ENCODE peak calls at places on chromosomes 7 and 10, in four cellular contexts. F is cardiac muscle cell, U is small intestine, B is colonic mucosa. A is an unnamed sample.

GRCh38 chr7:12684186-12684585 is 3.2 kb upstream of the ARL4A start:
- DNase-seq in F (no peak), U (no peak), B (no peak), A (no peak)

GRCh38 chr7:114243646-114244045 is 171.0 kb upstream of the FOXP2 start:
- DNase-seq in B (no peak), U (no peak), F (no peak), A (no peak)

GRCh38 chr10:83541096-83541495 is 598.2 kb upstream of the GHITM start:
- DNase-seq in U (no peak), B (no peak), F (no peak), A (no peak)

GRCh38 chr7:148958061-148958460 is 70.2 kb downstream of the PDIA4 start:
- DNase-seq in B (no peak), U (no peak), F (no peak), A (no peak)

GRCh38 chr7:963236-964078 is 9.0 kb upstream of the ADAP1 start:
- DNase-seq in B (no peak), F (no peak), U (no peak), A (no peak)

GRCh38 chr10:100970076-100970913 is 991 bp downstream of the SEMA4G start:
- DNase-seq in U (peak; percentile 94), F (no peak), B (peak; percentile 95), A (peak; percentile 72)

GRCh38 chr7:103691291-103691690 is 245.3 kb upstream of the SLC26A5 start:
- DNase-seq in B (no peak), U (no peak), F (no peak), A (no peak)

GRCh38 chr10:18151491-18151890 is 11.3 kb downstream of the CACNB2 start:
- DNase-seq in U (no peak), B (no peak), F (no peak), A (no peak)

GRCh38 chr7:151058766-151059361 is 525 bp upstream of the SLC4A2 start:
- DNase-seq in U (peak; percentile 36), F (peak; percentile 21), B (peak; percentile 44), A (peak; percentile 34)

GRCh38 chr10:89952314-89952713 is 250.9 kb downstream of the KIF20B start:
- DNase-seq in U (no peak), B (no peak), F (no peak), A (no peak)

GRCh38 chr7:4629287-4629905 is 52.7 kb upstream of the FOXK1 start:
- DNase-seq in B (no peak), F (no peak), U (no peak), A (no peak)

GRCh38 chr10:77422491-77423338 is 214.9 kb downstream of the KCNMA1 start:
- DNase-seq in B (no peak), U (no peak), F (peak; percentile 36), A (no peak)

GRCh38 chr7:13989138-13989943 is at the start of gene ETV1:
- DNase-seq in B (peak; percentile 74), F (peak; percentile 79), U (peak; percentile 37), A (peak; percentile 78)

GRCh38 chr10:73744690-73744994 is 470 bp downstream of the SEC24C start:
- DNase-seq in B (peak; percentile 73), U (peak; percentile 74), F (peak; percentile 70), A (peak; percentile 85)

GRCh38 chr10:130234171-130234965 is 98.2 kb downstream of the GLRX3 start:
- DNase-seq in U (no peak), F (no peak), B (no peak), A (no peak)

GRCh38 chr7:111650456-111650999 is 88.2 kb upstream of the IMMP2L start:
- DNase-seq in U (no peak), B (peak; percentile 21), F (peak; percentile 49), A (peak; percentile 34)

GRCh38 chr7:138668946-138669345 is 32.2 kb downstream of the SVOPL start:
- DNase-seq in U (no peak), B (no peak), F (no peak), A (no peak)

GRCh38 chr7:2821161-2821841 is 22.8 kb downstream of the GNA12 start:
- DNase-seq in B (no peak), F (peak; percentile 77), U (no peak), A (no peak)

GRCh38 chr10:31014146-31014880 is 17.4 kb downstream of the ZNF438 start:
- DNase-seq in U (no peak), F (no peak), B (no peak), A (no peak)

GRCh38 chr7:27346531-27347260 is 104.1 kb downstream of the EVX1 start:
- DNase-seq in B (peak; percentile 73), F (peak; percentile 80), U (no peak), A (peak; percentile 92)

GRCh38 chr10:30027057-30028005 is 32.1 kb downstream of the JCAD start:
- DNase-seq in U (peak; percentile 64), B (peak; percentile 45), F (no peak), A (no peak)

DNA sequence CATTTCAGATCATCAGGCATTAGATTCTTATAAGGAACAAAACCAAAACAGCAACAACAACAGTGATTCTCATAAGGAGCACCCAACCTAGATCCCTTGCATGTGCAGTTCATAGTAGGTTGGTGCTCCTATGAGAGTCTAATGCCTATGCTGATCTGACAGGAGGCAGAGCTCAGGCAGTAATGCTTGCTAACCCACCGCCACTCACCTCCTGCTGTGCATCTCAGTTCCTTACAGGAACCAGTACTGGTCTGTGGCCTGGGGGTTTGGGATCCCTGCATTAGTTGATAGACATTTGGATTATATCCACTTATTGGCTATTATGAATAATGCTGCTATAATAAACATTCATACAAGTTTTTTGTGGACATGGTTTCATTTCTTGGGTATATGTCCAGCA is 14.0 kb downstream of the MKLN1 start:
- DNase-seq in B (no peak), F (no peak), U (no peak), A (no peak)
- H3K9me3 ChIP-seq in B (no peaks in the 10 kb centered on the region), F (no peaks in the 10 kb centered on the region), U (no peaks in the 10 kb centered on the region), A (peaks cover 6% of the 10 kb centered on the region)

DNA sequence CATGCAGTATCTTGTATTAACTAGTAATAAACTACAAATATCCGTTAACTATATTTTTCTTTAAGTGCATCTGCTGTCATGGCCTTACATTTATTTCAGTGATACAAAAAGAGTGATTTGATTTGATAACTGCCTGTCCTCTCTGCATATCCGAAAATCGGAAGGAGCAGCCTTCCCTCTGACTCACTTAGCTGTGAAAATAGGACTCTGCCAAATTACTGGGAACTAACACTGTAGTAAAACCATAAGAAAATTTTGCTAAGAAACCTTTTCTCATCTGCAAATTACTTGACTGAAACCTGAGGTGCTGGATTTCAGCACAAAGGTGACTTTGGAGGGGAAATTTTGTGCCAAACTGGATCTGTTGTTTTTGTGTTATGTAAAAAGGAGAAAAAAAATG is 176.6 kb upstream of the MKLN1 start:
- DNase-seq in U (no peak), F (no peak), B (no peak), A (no peak)
- H3K27ac ChIP-seq in U (no peak overlapping the region), F (no peak overlapping the region), B (no peak overlapping the region), A (no peak overlapping the region)

GRCh38 chr7:55618913-55619312 is 46.6 kb upstream of the VOPP1 start:
- DNase-seq in B (no peak), U (no peak), F (no peak), A (no peak)
- H3K9me3 ChIP-seq in B (no peaks in the 10 kb centered on the region), U (peaks cover 2% of the 10 kb centered on the region), F (no peaks in the 10 kb centered on the region), A (peaks cover 6% of the 10 kb centered on the region)

GRCh38 chr7:80648201-80648600 is 9.8 kb downstream of the CD36 start:
- DNase-seq in B (no peak), F (no peak), U (no peak), A (no peak)

GRCh38 chr7:80643336-80643925 is 5.0 kb downstream of the CD36 start:
- DNase-seq in U (no peak), B (no peak), F (no peak), A (no peak)

GRCh38 chr7:80644054-80644453 is 5.6 kb downstream of the CD36 start:
- DNase-seq in U (no peak), F (no peak), B (no peak), A (no peak)

GRCh38 chr7:80642871-80643270 is 4.4 kb downstream of the CD36 start:
- DNase-seq in U (peak; percentile 54), F (no peak), B (no peak), A (peak; percentile 16)

DNA sequence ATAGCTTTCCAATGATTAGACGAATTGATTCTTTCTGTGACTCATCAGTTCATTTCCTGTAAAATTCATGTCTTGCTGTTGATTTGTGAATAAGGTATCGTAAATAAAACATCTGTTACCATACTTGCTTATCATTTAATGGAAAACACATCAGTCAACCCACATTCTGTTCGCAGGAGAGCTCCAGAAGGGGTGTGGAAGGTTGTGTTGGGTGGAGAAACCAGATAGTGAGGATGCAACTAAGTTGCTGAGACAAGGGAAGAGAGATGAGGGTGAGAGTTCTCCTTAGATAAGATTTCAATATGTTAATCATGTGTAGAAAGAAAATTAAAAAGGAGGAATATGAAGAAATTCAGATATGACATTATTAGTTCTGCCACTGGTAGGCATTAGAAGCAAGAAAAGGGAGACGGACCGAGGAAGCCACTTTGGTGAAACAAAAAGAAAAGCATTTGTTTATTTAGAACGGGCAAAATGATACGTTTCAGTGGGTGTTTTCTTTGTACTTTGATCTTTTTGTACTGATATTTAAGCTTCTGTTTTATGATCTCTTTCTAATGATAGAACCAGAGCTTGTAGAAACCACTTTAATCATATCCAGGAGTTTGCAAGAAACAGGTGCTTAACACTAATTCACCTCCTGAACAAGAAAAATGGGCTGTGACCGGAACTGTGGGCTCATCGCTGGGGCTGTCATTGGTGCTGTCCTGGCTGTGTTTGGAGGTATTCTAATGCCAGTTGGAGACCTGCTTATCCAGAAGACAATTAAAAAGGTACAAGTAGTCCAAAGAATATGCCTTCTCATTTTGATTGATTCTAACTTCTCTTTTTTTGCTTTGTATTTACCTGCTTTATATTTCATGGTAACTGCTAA is 7.9 kb downstream of the CD36 start:
- DNase-seq in F (no peak), U (peak; percentile 43), B (no peak), A (no peak)
- H3K27ac ChIP-seq in F (no peak overlapping the region), U (peak overlapping the region; percentile 60), B (no peak overlapping the region), A (no peak overlapping the region)

DNA sequence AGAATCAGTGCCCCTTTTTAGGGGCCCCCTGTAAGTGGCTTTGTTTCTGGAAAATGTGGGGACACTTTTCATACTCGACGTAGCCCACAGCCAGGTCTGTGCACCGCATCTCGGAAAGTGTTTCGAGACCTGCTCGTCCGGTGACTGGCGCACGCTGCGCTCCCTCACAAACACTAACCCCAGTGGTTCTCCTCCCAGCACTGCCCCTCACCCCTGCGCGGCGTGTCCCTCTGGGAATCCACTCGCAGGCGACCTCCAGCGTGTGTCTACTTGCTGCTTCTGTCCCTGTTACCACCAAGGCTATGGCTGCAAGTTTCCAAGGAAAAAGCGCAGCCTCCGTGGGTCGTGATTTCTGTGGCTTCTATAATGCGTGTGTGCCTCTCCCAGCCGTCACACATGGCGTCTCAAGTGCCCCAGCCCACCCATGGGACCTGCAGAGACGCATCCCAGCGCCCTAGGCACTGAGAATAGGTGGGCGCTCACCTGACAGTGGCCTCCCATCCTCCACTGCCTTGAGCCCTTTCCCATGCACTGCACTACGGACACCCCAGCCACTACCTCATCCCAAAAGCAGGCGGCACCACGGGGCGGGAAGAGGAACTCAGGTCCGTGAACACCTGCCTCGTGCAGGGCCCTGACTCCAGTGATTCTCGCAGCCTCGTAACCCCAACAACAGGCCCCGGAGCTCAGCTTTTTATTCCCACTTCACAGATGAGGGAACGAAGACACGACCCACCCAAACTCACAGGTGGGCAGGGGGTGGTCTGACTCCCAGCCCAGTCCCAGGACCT is 49.3 kb downstream of the PTPRN2 start:
- DNase-seq in U (no peak), F (no peak), B (no peak), A (no peak)
- H3K9me3 ChIP-seq in U (no peaks in the 10 kb centered on the region), F (no peaks in the 10 kb centered on the region), B (no peaks in the 10 kb centered on the region), A (no peaks in the 10 kb centered on the region)

A was measured in hepatocyte.